ENCODE peak calls at places on chromosome 1, in four cellular contexts. D is HEK293T, T is K562, E is HepG2. P is an unnamed sample.

GRCh38 chr1:53688703-53689102 is 50.3 kb downstream of the GLIS1 start:
- DNase-seq in D (no peak), T (no peak), E (no peak), P (no peak)

GRCh38 chr1:103197266-103197665 is 88.9 kb upstream of the COL11A1 start:
- DNase-seq in D (no peak), T (no peak), E (no peak), P (no peak)

GRCh38 chr1:159279754-159280153 is 22.4 kb upstream of the FCER1A start:
- DNase-seq in D (no peak), T (no peak), E (no peak), P (no peak)

GRCh38 chr1:24409535-24409934 is 4.0 kb downstream of the STPG1 start:
- DNase-seq in D (no peak), T (no peak), E (no peak), P (no peak)

GRCh38 chr1:37764888-37765441 is at the start of gene EPHA10:
- DNase-seq in D (no peak), T (no peak), E (no peak), P (peak)

GRCh38 chr1:58802640-58803476 is 19.0 kb upstream of the JUN start:
- DNase-seq in D (no peak), T (no peak), E (no peak), P (no peak)

GRCh38 chr1:172452536-172453159 is 8.8 kb upstream of the PIGC start:
- DNase-seq in D (no peak), T (peak), E (peak), P (no peak)

GRCh38 chr1:160752926-160753325 is 13.9 kb downstream of the SLAMF7 start:
- DNase-seq in D (no peak), T (no peak), E (no peak), P (no peak)

GRCh38 chr1:18893120-18893519 is 9.2 kb downstream of the ALDH4A1 start:
- DNase-seq in D (no peak), T (no peak), E (no peak), P (no peak)

GRCh38 chr1:162279099-162279498 is 97.6 kb downstream of the SPATA46 start:
- DNase-seq in D (no peak), T (no peak), E (no peak), P (no peak)

GRCh38 chr1:228098323-228098931 is 4.7 kb downstream of the C1orf35 start:
- DNase-seq in D (no peak), T (peak), E (no peak), P (no peak)

GRCh38 chr1:7508052-7508745 is 262.9 kb upstream of the VAMP3 start:
- DNase-seq in D (no peak), T (no peak), E (no peak), P (no peak)

GRCh38 chr1:240635466-240636256 is 23.7 kb upstream of the GREM2 start:
- DNase-seq in D (no peak), T (no peak), E (no peak), P (no peak)

GRCh38 chr1:78839704-78840277 is 166.7 kb downstream of the ADGRL4 start:
- DNase-seq in D (peak), T (peak), E (peak), P (peak)

GRCh38 chr1:226202246-226202645 is 15.7 kb upstream of the ACBD3 start:
- DNase-seq in D (no peak), T (no peak), E (no peak), P (no peak)

GRCh38 chr1:13228343-13228781 is 2.4 kb upstream of the PRAMEF18 start:
- DNase-seq in D (peak), T (peak), E (no peak), P (peak)

GRCh38 chr1:183956559-183957188 is 80.9 kb downstream of the COLGALT2 start:
- DNase-seq in D (no peak), T (peak), E (no peak), P (no peak)

GRCh38 chr1:40932004-40932403 is 47.5 kb upstream of the CTPS1 start:
- DNase-seq in D (no peak), T (no peak), E (peak), P (peak)

GRCh38 chr1:208179303-208179702 is 64.9 kb downstream of the PLXNA2 start:
- DNase-seq in D (no peak), T (peak), E (no peak), P (no peak)

GRCh38 chr1:67431156-67431765 is 1.1 kb upstream of the SERBP1 start:
- DNase-seq in D (no peak), T (no peak), E (no peak), P (no peak)

GRCh38 chr1:6547301-6547700 is 7.0 kb downstream of the NOL9 start:
- DNase-seq in D (no peak), T (no peak), E (no peak), P (no peak)

GRCh38 chr1:183892351-183892793 is 87.5 kb downstream of the RGL1 start:
- DNase-seq in D (no peak), T (no peak), E (peak), P (no peak)

GRCh38 chr1:229296541-229296941 is 25.6 kb downstream of the RAB4A start:
- DNase-seq in D (no peak), T (no peak), E (no peak), P (no peak)

GRCh38 chr1:229448373-229448772 is 14.5 kb upstream of the ACTA1 start:
- DNase-seq in D (no peak), T (no peak), E (no peak), P (no peak)

GRCh38 chr1:97209381-97209780 is 487.8 kb downstream of the PTBP2 start:
- DNase-seq in D (no peak), T (no peak), E (no peak), P (no peak)

GRCh38 chr1:93000751-93001175 is 39.5 kb upstream of the DIPK1A start:
- DNase-seq in D (no peak), T (no peak), E (no peak), P (no peak)

GRCh38 chr1:109712321-109712864 is 342 bp downstream of the GSTM5 start:
- DNase-seq in D (peak), T (no peak), E (no peak), P (no peak)

GRCh38 chr1:150106331-150106730 is 38.8 kb downstream of the VPS45 start:
- DNase-seq in D (no peak), T (no peak), E (no peak), P (no peak)

GRCh38 chr1:60132985-60133673 is 59.6 kb upstream of the C1orf87 start:
- DNase-seq in D (no peak), T (no peak), E (no peak), P (no peak)

GRCh38 chr1:59322394-59323179 is 25.7 kb downstream of the FGGY start:
- DNase-seq in D (no peak), T (no peak), E (no peak), P (no peak)

GRCh38 chr1:20183876-20184275 is 2.0 kb upstream of the UBXN10 start:
- DNase-seq in D (no peak), T (no peak), E (peak), P (no peak)

GRCh38 chr1:8121261-8122159 is 95.4 kb upstream of the ERRFI1 start:
- DNase-seq in D (no peak), T (no peak), E (peak), P (no peak)

GRCh38 chr1:69513621-69514020 is 54.1 kb upstream of the LRRC7 start:
- DNase-seq in D (no peak), T (no peak), E (no peak), P (no peak)

GRCh38 chr1:162029205-162029604 is 5.5 kb upstream of the OLFML2B start:
- DNase-seq in D (no peak), T (no peak), E (no peak), P (no peak)

GRCh38 chr1:218425647-218426342 is 80.7 kb downstream of the TGFB2 start:
- DNase-seq in D (no peak), T (no peak), E (peak), P (no peak)

GRCh38 chr1:74523873-74524480 is 11.6 kb upstream of the LRRC53 start:
- DNase-seq in D (no peak), T (no peak), E (no peak), P (no peak)

GRCh38 chr1:208150810-208151458 is 93.2 kb downstream of the PLXNA2 start:
- DNase-seq in D (no peak), T (no peak), E (no peak), P (no peak)

GRCh38 chr1:12756756-12757433 is 10.9 kb downstream of the CFAP107 start:
- DNase-seq in D (no peak), T (no peak), E (no peak), P (no peak)

GRCh38 chr1:234322979-234323378 is 50.3 kb upstream of the COA6 start:
- DNase-seq in D (peak), T (peak), E (peak), P (peak)
- TF ChIP-seq ELF4 in D (no peak), T (no peak), E (no peak), P (no peak)

GRCh38 chr1:39738622-39739366 is at the start of gene PPIE:
- DNase-seq in D (peak), T (peak), E (peak), P (peak)

GRCh38 chr1:39737546-39738169 is 1.0 kb upstream of the PPIE start:
- DNase-seq in D (no peak), T (no peak), E (peak), P (no peak)

GRCh38 chr1:39733161-39733560 is 5.5 kb upstream of the PPIE start:
- DNase-seq in D (no peak), T (no peak), E (no peak), P (no peak)

GRCh38 chr1:39732730-39733129 is 6.0 kb upstream of the PPIE start:
- DNase-seq in D (no peak), T (no peak), E (no peak), P (no peak)

DNA sequence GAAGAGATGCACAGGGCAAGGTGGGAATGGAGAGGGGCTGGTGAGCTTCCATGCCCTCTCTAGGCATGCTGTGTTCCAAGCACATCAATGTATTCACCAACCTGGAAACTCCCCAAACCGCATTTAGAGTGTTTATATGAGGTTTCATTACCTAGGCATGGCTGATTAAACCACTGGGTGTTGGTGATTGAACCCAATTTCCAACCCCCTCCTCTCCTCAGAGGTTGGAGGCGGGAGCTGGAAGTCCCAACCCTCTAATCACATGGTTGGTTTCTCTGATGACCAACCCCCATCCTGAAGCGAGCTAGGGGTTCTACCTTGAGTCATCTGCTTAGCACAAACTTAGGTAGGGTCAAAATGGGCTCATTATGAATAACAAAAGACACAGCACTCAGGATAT is 3.0 kb upstream of the PPIE start:
- DNase-seq in D (no peak), T (no peak), E (no peak), P (no peak)
- TF ChIP-seq ELF4 in D (no peak), T (no peak), E (no peak), P (no peak)

GRCh38 chr1:15414450-15414823 is 4.7 kb downstream of the EFHD2 start:
- DNase-seq in D (no peak), T (no peak), E (no peak), P (no peak)

GRCh38 chr1:15417365-15417934 is 7.8 kb downstream of the EFHD2 start:
- DNase-seq in D (no peak), T (peak), E (no peak), P (no peak)

GRCh38 chr1:15420853-15421465 is 11.3 kb downstream of the EFHD2 start:
- DNase-seq in D (no peak), T (no peak), E (peak), P (no peak)

GRCh38 chr1:15422871-15423270 is 13.2 kb downstream of the EFHD2 start:
- DNase-seq in D (no peak), T (no peak), E (no peak), P (no peak)

GRCh38 chr1:15418811-15419515 is 9.3 kb downstream of the EFHD2 start:
- DNase-seq in D (no peak), T (no peak), E (no peak), P (no peak)
- TF ChIP-seq ELF4 in D (no peak), T (no peak), E (no peak), P (no peak)

GRCh38 chr1:46181343-46182260 is 5.3 kb upstream of the P3R3URF start:
- DNase-seq in D (no peak), T (no peak), E (no peak), P (no peak)
- TF ChIP-seq ELF4 in D (no peak), T (no peak), E (no peak), P (no peak)

GRCh38 chr1:51878307-51878615 is 266 bp downstream of the NRDC start:
- DNase-seq in D (no peak), T (no peak), E (no peak), P (no peak)
- TF ChIP-seq ELF4 in D (peak), T (no peak), E (no peak), P (no peak)

GRCh38 chr1:204254031-204254661 is 40.4 kb upstream of the GOLT1A start:
- DNase-seq in D (no peak), T (no peak), E (peak), P (no peak)
- TF ChIP-seq ELF4 in D (no peak), T (no peak), E (peak), P (no peak)

DNA sequence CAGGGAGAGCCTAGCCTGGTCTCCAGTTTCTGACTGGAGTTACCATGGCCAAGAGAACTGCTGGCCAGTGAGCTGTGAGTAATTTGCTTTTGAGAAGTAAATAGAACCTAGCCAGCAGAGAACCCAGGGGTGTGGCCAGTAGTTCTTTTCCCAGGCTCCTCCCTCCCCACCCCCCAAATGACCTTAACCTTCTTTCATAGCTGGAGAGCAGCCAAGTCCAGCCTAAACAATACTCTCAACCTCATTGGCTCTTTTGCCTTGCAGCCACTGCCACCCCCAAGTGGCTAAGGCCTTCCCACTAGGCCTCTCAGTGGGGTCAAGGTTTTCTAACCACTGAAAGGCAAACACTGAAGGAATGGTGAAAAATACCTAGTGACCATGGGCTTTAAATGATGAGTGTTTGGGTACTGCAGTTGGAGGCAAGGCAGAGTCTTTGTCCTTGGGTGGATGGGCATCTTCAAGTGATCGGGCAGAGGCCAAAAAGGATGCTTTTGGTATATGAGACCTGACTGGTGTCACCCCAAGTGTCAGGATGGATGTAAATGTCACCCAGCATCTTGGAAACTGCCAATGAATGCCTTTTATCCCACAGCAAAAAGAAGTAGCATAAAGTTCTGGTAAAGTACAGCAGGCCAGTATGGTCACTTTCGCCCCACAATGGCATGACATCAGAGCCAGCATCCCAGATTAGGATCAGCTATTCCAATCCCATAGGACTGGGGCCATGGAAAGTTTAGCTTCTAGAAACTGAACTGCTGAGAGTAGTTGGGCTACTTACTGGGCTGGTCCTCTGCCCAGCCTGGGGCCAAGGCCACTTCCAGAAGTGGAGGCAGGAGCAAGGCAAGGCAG is 3.5 kb upstream of the PIGV start:
- DNase-seq in D (peak), T (peak), E (peak), P (peak)
- TF ChIP-seq ELF4 in D (no peak), T (no peak), E (no peak), P (no peak)

GRCh38 chr1:200780545-200781444 is 42.1 kb downstream of the CAMSAP2 start:
- DNase-seq in D (no peak), T (no peak), E (no peak), P (no peak)
- TF ChIP-seq ELF4 in D (no peak), T (no peak), E (no peak), P (no peak)

GRCh38 chr1:62138029-62138428 is 56.6 kb upstream of the L1TD1 start:
- DNase-seq in D (no peak), T (no peak), E (no peak), P (no peak)
- TF ChIP-seq ELF4 in D (no peak), T (no peak), E (no peak), P (no peak)